ENCODE peak calls at places on chromosomes 13 and 19, in five cellular contexts. N, C, E, S and O are unnamed samples.

GRCh38 chr19:8340341-8341096 is 2.5 kb downstream of the KANK3 start:
- DNase-seq in N (no peak), C (peak; percentile 89), E (no peak), S (no peak), O (no peak)

GRCh38 chr13:25354377-25354776 is 17.4 kb upstream of the ATP8A2 start:
- DNase-seq in N (no peak), C (no peak), E (no peak), S (no peak), O (no peak)

GRCh38 chr13:72696590-72696989 is 30.8 kb downstream of the MZT1 start:
- DNase-seq in N (peak; percentile 10), C (no peak), E (peak; percentile 24), S (no peak), O (no peak)

GRCh38 chr13:36919206-36919832 is 719 bp downstream of the SMAD9 start:
- DNase-seq in N (peak; percentile 47), C (peak; percentile 48), E (peak; percentile 11), S (no peak), O (no peak)

GRCh38 chr19:38670921-38671398 is 23.5 kb downstream of the ACTN4 start:
- DNase-seq in N (peak; percentile 67), C (no peak), E (no peak), S (no peak), O (no peak)

GRCh38 chr13:43787998-43788397 is 1.2 kb upstream of the ENOX1 start:
- DNase-seq in N (peak; percentile 53), C (no peak), E (peak; percentile 75), S (no peak), O (no peak)

GRCh38 chr13:98741741-98742435 is 10.6 kb downstream of the SLC15A1 start:
- DNase-seq in N (peak; percentile 14), C (no peak), E (peak; percentile 11), S (no peak), O (no peak)

GRCh38 chr13:99072356-99072755 is 94.5 kb upstream of the DOCK9 start:
- DNase-seq in N (no peak), C (no peak), E (no peak), S (no peak), O (no peak)

GRCh38 chr13:41458187-41458938 is 1.0 kb downstream of the RGCC start:
- DNase-seq in N (peak; percentile 22), C (peak; percentile 41), E (no peak), S (peak; percentile 59), O (no peak)

GRCh38 chr19:17538684-17539287 is 16.7 kb upstream of the COLGALT1 start:
- DNase-seq in N (peak; percentile 14), C (no peak), E (no peak), S (peak; percentile 78), O (no peak)

GRCh38 chr19:29397748-29398147 is 128.0 kb upstream of the VSTM2B start:
- DNase-seq in N (no peak), C (no peak), E (no peak), S (no peak), O (no peak)

GRCh38 chr13:111972261-111972780 is 94.6 kb upstream of the SOX1 start:
- DNase-seq in N (no peak), C (no peak), E (no peak), S (no peak), O (no peak)